ENCODE peak calls at places on chromosomes 6 and 20, in eight cellular contexts. One of them, this sample, is unnamed.

GRCh38 chr6:83536034-83536646 is 23.8 kb downstream of the PRSS35 start:
- DNase-seq in neural crest cell: peak; percentile 57
- DNase-seq in foreskin keratinocyte: peak; percentile 40
- DNase-seq in BE2C: peak; percentile 56
- DNase-seq in stomach: peak; percentile 58
- DNase-seq in fibroblast of pulmonary artery: peak; percentile 69
- DNase-seq in vagina: no peak
- DNase-seq in activated B cell treated with CpG ODN at 0.5 μM for 24 hours: no peak
- DNase-seq in this sample: no peak

GRCh38 chr20:47093567-47093966 is 198.9 kb downstream of the EYA2 start:
- DNase-seq in neural crest cell: no peak
- DNase-seq in foreskin keratinocyte: no peak
- DNase-seq in BE2C: no peak
- DNase-seq in stomach: no peak
- DNase-seq in fibroblast of pulmonary artery: no peak
- DNase-seq in vagina: no peak
- DNase-seq in activated B cell treated with CpG ODN at 0.5 μM for 24 hours: no peak
- DNase-seq in this sample: no peak

GRCh38 chr6:33875696-33876095 is 71.9 kb upstream of the MLN start:
- DNase-seq in neural crest cell: no peak
- DNase-seq in foreskin keratinocyte: no peak
- DNase-seq in BE2C: peak; percentile 84
- DNase-seq in stomach: no peak
- DNase-seq in fibroblast of pulmonary artery: no peak
- DNase-seq in vagina: no peak
- DNase-seq in activated B cell treated with CpG ODN at 0.5 μM for 24 hours: no peak
- DNase-seq in this sample: no peak

GRCh38 chr6:92577077-92577719 is 842.2 kb downstream of the EPHA7 start:
- DNase-seq in neural crest cell: no peak
- DNase-seq in foreskin keratinocyte: peak; percentile 1
- DNase-seq in BE2C: no peak
- DNase-seq in stomach: no peak
- DNase-seq in fibroblast of pulmonary artery: no peak
- DNase-seq in vagina: no peak
- DNase-seq in activated B cell treated with CpG ODN at 0.5 μM for 24 hours: no peak
- DNase-seq in this sample: no peak

GRCh38 chr6:6566766-6567165 is 21.8 kb upstream of the LY86 start:
- DNase-seq in neural crest cell: no peak
- DNase-seq in foreskin keratinocyte: no peak
- DNase-seq in BE2C: no peak
- DNase-seq in stomach: no peak
- DNase-seq in fibroblast of pulmonary artery: no peak
- DNase-seq in vagina: no peak
- DNase-seq in activated B cell treated with CpG ODN at 0.5 μM for 24 hours: no peak
- DNase-seq in this sample: no peak

GRCh38 chr6:25089442-25089841 is 153.7 kb upstream of the RIPOR2 start:
- DNase-seq in neural crest cell: no peak
- DNase-seq in foreskin keratinocyte: peak; percentile 91
- DNase-seq in BE2C: no peak
- DNase-seq in stomach: no peak
- DNase-seq in fibroblast of pulmonary artery: peak; percentile 46
- DNase-seq in vagina: no peak
- DNase-seq in activated B cell treated with CpG ODN at 0.5 μM for 24 hours: no peak
- DNase-seq in this sample: no peak

GRCh38 chr6:169457762-169458161 is 204.1 kb upstream of the THBS2 start:
- DNase-seq in neural crest cell: no peak
- DNase-seq in foreskin keratinocyte: no peak
- DNase-seq in BE2C: no peak
- DNase-seq in stomach: no peak
- DNase-seq in fibroblast of pulmonary artery: no peak
- DNase-seq in vagina: no peak
- DNase-seq in activated B cell treated with CpG ODN at 0.5 μM for 24 hours: no peak
- DNase-seq in this sample: no peak

GRCh38 chr20:15842872-15843271 is 730.4 kb downstream of the KIF16B start:
- DNase-seq in neural crest cell: no peak
- DNase-seq in foreskin keratinocyte: no peak
- DNase-seq in BE2C: no peak
- DNase-seq in stomach: no peak
- DNase-seq in fibroblast of pulmonary artery: no peak
- DNase-seq in vagina: no peak
- DNase-seq in activated B cell treated with CpG ODN at 0.5 μM for 24 hours: no peak
- DNase-seq in this sample: no peak

GRCh38 chr6:43517503-43518357 is 841 bp downstream of the POLR1C start:
- DNase-seq in neural crest cell: no peak
- DNase-seq in foreskin keratinocyte: no peak
- DNase-seq in BE2C: no peak
- DNase-seq in stomach: no peak
- DNase-seq in fibroblast of pulmonary artery: no peak
- DNase-seq in vagina: no peak
- DNase-seq in activated B cell treated with CpG ODN at 0.5 μM for 24 hours: no peak
- DNase-seq in this sample: no peak

GRCh38 chr20:17917832-17918618 is 50.6 kb downstream of the SNX5 start:
- DNase-seq in neural crest cell: no peak
- DNase-seq in foreskin keratinocyte: no peak
- DNase-seq in BE2C: no peak
- DNase-seq in stomach: no peak
- DNase-seq in fibroblast of pulmonary artery: no peak
- DNase-seq in vagina: no peak
- DNase-seq in activated B cell treated with CpG ODN at 0.5 μM for 24 hours: no peak
- DNase-seq in this sample: no peak

GRCh38 chr6:26351544-26351953 is 13.4 kb upstream of the BTN3A2 start:
- DNase-seq in neural crest cell: no peak
- DNase-seq in foreskin keratinocyte: peak; percentile 97
- DNase-seq in BE2C: no peak
- DNase-seq in stomach: no peak
- DNase-seq in fibroblast of pulmonary artery: peak; percentile 94
- DNase-seq in vagina: no peak
- DNase-seq in activated B cell treated with CpG ODN at 0.5 μM for 24 hours: no peak
- DNase-seq in this sample: no peak

GRCh38 chr20:62312662-62312977 is 9.8 kb downstream of the ADRM1 start:
- DNase-seq in neural crest cell: no peak
- DNase-seq in foreskin keratinocyte: no peak
- DNase-seq in BE2C: no peak
- DNase-seq in stomach: no peak
- DNase-seq in fibroblast of pulmonary artery: no peak
- DNase-seq in vagina: no peak
- DNase-seq in activated B cell treated with CpG ODN at 0.5 μM for 24 hours: no peak
- DNase-seq in this sample: no peak

GRCh38 chr6:3473773-3474172 is 16.9 kb upstream of the SLC22A23 start:
- DNase-seq in neural crest cell: no peak
- DNase-seq in foreskin keratinocyte: no peak
- DNase-seq in BE2C: no peak
- DNase-seq in stomach: no peak
- DNase-seq in fibroblast of pulmonary artery: no peak
- DNase-seq in vagina: no peak
- DNase-seq in activated B cell treated with CpG ODN at 0.5 μM for 24 hours: no peak
- DNase-seq in this sample: no peak

GRCh38 chr20:59618131-59618530 is 13.8 kb downstream of the PHACTR3 start:
- DNase-seq in neural crest cell: no peak
- DNase-seq in foreskin keratinocyte: no peak
- DNase-seq in BE2C: no peak
- DNase-seq in stomach: no peak
- DNase-seq in fibroblast of pulmonary artery: no peak
- DNase-seq in vagina: no peak
- DNase-seq in activated B cell treated with CpG ODN at 0.5 μM for 24 hours: no peak
- DNase-seq in this sample: no peak

GRCh38 chr6:6884193-6884627 is 223.6 kb upstream of the RREB1 start:
- DNase-seq in neural crest cell: no peak
- DNase-seq in foreskin keratinocyte: peak; percentile 22
- DNase-seq in BE2C: no peak
- DNase-seq in stomach: no peak
- DNase-seq in fibroblast of pulmonary artery: peak; percentile 61
- DNase-seq in vagina: no peak
- DNase-seq in activated B cell treated with CpG ODN at 0.5 μM for 24 hours: no peak
- DNase-seq in this sample: no peak

GRCh38 chr6:153484056-153484455 is 353.0 kb upstream of the RGS17 start:
- DNase-seq in neural crest cell: no peak
- DNase-seq in foreskin keratinocyte: peak; percentile 35
- DNase-seq in BE2C: no peak
- DNase-seq in stomach: no peak
- DNase-seq in fibroblast of pulmonary artery: no peak
- DNase-seq in vagina: no peak
- DNase-seq in activated B cell treated with CpG ODN at 0.5 μM for 24 hours: no peak
- DNase-seq in this sample: no peak

GRCh38 chr6:23245559-23245958 is 676.2 kb downstream of the HDGFL1 start:
- DNase-seq in neural crest cell: no peak
- DNase-seq in foreskin keratinocyte: no peak
- DNase-seq in BE2C: peak; percentile 33
- DNase-seq in stomach: no peak
- DNase-seq in fibroblast of pulmonary artery: peak; percentile 6
- DNase-seq in vagina: no peak
- DNase-seq in activated B cell treated with CpG ODN at 0.5 μM for 24 hours: no peak
- DNase-seq in this sample: no peak

GRCh38 chr6:159090530-159091306 is 45.9 kb upstream of the TAGAP start:
- DNase-seq in neural crest cell: no peak
- DNase-seq in foreskin keratinocyte: no peak
- DNase-seq in BE2C: no peak
- DNase-seq in stomach: peak; percentile 59
- DNase-seq in fibroblast of pulmonary artery: no peak
- DNase-seq in vagina: peak; percentile 80
- DNase-seq in activated B cell treated with CpG ODN at 0.5 μM for 24 hours: no peak
- DNase-seq in this sample: no peak

GRCh38 chr6:97819680-97820079 is 536.7 kb upstream of the MMS22L start:
- DNase-seq in neural crest cell: no peak
- DNase-seq in foreskin keratinocyte: no peak
- DNase-seq in BE2C: no peak
- DNase-seq in stomach: no peak
- DNase-seq in fibroblast of pulmonary artery: no peak
- DNase-seq in vagina: no peak
- DNase-seq in activated B cell treated with CpG ODN at 0.5 μM for 24 hours: no peak
- DNase-seq in this sample: no peak

GRCh38 chr6:155125916-155126315 is 130.8 kb downstream of the TIAM2 start:
- DNase-seq in neural crest cell: no peak
- DNase-seq in foreskin keratinocyte: no peak
- DNase-seq in BE2C: no peak
- DNase-seq in stomach: no peak
- DNase-seq in fibroblast of pulmonary artery: no peak
- DNase-seq in vagina: no peak
- DNase-seq in activated B cell treated with CpG ODN at 0.5 μM for 24 hours: no peak
- DNase-seq in this sample: no peak

GRCh38 chr6:42118162-42119001 is 24.0 kb downstream of the C6orf132 start:
- DNase-seq in neural crest cell: no peak
- DNase-seq in foreskin keratinocyte: no peak
- DNase-seq in BE2C: no peak
- DNase-seq in stomach: peak; percentile 92
- DNase-seq in fibroblast of pulmonary artery: no peak
- DNase-seq in vagina: no peak
- DNase-seq in activated B cell treated with CpG ODN at 0.5 μM for 24 hours: no peak
- DNase-seq in this sample: no peak

GRCh38 chr6:110786271-110786670 is 29.0 kb downstream of the CDK19 start:
- DNase-seq in neural crest cell: no peak
- DNase-seq in foreskin keratinocyte: no peak
- DNase-seq in BE2C: no peak
- DNase-seq in stomach: no peak
- DNase-seq in fibroblast of pulmonary artery: peak; percentile 6
- DNase-seq in vagina: no peak
- DNase-seq in activated B cell treated with CpG ODN at 0.5 μM for 24 hours: no peak
- DNase-seq in this sample: no peak
- TF ChIP-seq CTCF in neural crest cell: no peak
- TF ChIP-seq CTCF in foreskin keratinocyte: no peak
- TF ChIP-seq CTCF in BE2C: no peak
- TF ChIP-seq CTCF in stomach: no peak
- TF ChIP-seq CTCF in fibroblast of pulmonary artery: no peak
- TF ChIP-seq CTCF in vagina: no peak
- TF ChIP-seq CTCF in activated B cell treated with CpG ODN at 0.5 μM for 24 hours: no peak
- TF ChIP-seq CTCF in this sample: no peak

GRCh38 chr6:164108869-164109769 is 694.6 kb downstream of the QKI start:
- DNase-seq in neural crest cell: no peak
- DNase-seq in foreskin keratinocyte: peak; percentile 43
- DNase-seq in BE2C: no peak
- DNase-seq in stomach: no peak
- DNase-seq in fibroblast of pulmonary artery: peak; percentile 56
- DNase-seq in vagina: no peak
- DNase-seq in activated B cell treated with CpG ODN at 0.5 μM for 24 hours: no peak
- DNase-seq in this sample: no peak

GRCh38 chr6:164106345-164106769 is 691.8 kb downstream of the QKI start:
- DNase-seq in neural crest cell: peak; percentile 42
- DNase-seq in foreskin keratinocyte: no peak
- DNase-seq in BE2C: peak; percentile 60
- DNase-seq in stomach: no peak
- DNase-seq in fibroblast of pulmonary artery: peak; percentile 47
- DNase-seq in vagina: no peak
- DNase-seq in activated B cell treated with CpG ODN at 0.5 μM for 24 hours: no peak
- DNase-seq in this sample: no peak

GRCh38 chr6:164108092-164108491 is 693.6 kb downstream of the QKI start:
- DNase-seq in neural crest cell: no peak
- DNase-seq in foreskin keratinocyte: no peak
- DNase-seq in BE2C: no peak
- DNase-seq in stomach: no peak
- DNase-seq in fibroblast of pulmonary artery: no peak
- DNase-seq in vagina: no peak
- DNase-seq in activated B cell treated with CpG ODN at 0.5 μM for 24 hours: no peak
- DNase-seq in this sample: no peak

GRCh38 chr6:164107297-164107995 is 692.9 kb downstream of the QKI start:
- DNase-seq in neural crest cell: no peak
- DNase-seq in foreskin keratinocyte: peak; percentile 47
- DNase-seq in BE2C: no peak
- DNase-seq in stomach: no peak
- DNase-seq in fibroblast of pulmonary artery: peak; percentile 38
- DNase-seq in vagina: no peak
- DNase-seq in activated B cell treated with CpG ODN at 0.5 μM for 24 hours: no peak
- DNase-seq in this sample: no peak

GRCh38 chr6:164109770-164110140 is 695.2 kb downstream of the QKI start:
- DNase-seq in neural crest cell: no peak
- DNase-seq in foreskin keratinocyte: no peak
- DNase-seq in BE2C: peak; percentile 28
- DNase-seq in stomach: no peak
- DNase-seq in fibroblast of pulmonary artery: peak; percentile 54
- DNase-seq in vagina: no peak
- DNase-seq in activated B cell treated with CpG ODN at 0.5 μM for 24 hours: no peak
- DNase-seq in this sample: no peak
- TF ChIP-seq CTCF in neural crest cell: peak; percentile 58
- TF ChIP-seq CTCF in foreskin keratinocyte: peak; percentile 50
- TF ChIP-seq CTCF in BE2C: peak; percentile 56
- TF ChIP-seq CTCF in stomach: peak; percentile 7
- TF ChIP-seq CTCF in fibroblast of pulmonary artery: peak; percentile 63
- TF ChIP-seq CTCF in vagina: no peak
- TF ChIP-seq CTCF in activated B cell treated with CpG ODN at 0.5 μM for 24 hours: no peak
- TF ChIP-seq CTCF in this sample: peak; percentile 44

DNA sequence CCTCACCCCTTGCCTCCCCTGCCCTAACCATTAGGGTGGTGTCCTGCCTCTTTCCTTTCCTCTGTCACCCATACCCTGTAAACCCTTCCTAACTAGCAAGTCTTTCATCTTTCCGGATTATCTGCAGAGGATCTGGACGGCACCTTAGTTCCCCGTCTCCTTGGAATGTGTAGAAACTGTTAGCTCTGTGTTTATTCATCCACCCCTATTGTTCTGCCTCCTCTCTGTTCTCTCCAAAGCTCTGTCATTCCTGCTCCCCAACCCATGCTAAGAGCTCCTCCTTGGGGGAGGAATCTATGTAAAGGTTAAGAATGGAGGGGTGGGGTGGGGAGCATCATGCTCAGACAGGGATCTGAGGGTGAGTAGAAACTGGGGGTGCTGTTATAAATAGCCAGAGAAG is 39.4 kb upstream of the KCNK5 start:
- DNase-seq in neural crest cell: no peak
- DNase-seq in foreskin keratinocyte: no peak
- DNase-seq in BE2C: no peak
- DNase-seq in stomach: no peak
- DNase-seq in fibroblast of pulmonary artery: no peak
- DNase-seq in vagina: no peak
- DNase-seq in activated B cell treated with CpG ODN at 0.5 μM for 24 hours: no peak
- DNase-seq in this sample: no peak
- TF ChIP-seq CTCF in neural crest cell: no peak
- TF ChIP-seq CTCF in foreskin keratinocyte: no peak
- TF ChIP-seq CTCF in BE2C: no peak
- TF ChIP-seq CTCF in stomach: no peak
- TF ChIP-seq CTCF in fibroblast of pulmonary artery: no peak
- TF ChIP-seq CTCF in vagina: no peak
- TF ChIP-seq CTCF in activated B cell treated with CpG ODN at 0.5 μM for 24 hours: no peak
- TF ChIP-seq CTCF in this sample: no peak

GRCh38 chr6:123393333-123393732 is 243.4 kb downstream of the TRDN start:
- DNase-seq in neural crest cell: no peak
- DNase-seq in foreskin keratinocyte: no peak
- DNase-seq in BE2C: no peak
- DNase-seq in stomach: no peak
- DNase-seq in fibroblast of pulmonary artery: peak; percentile 9
- DNase-seq in vagina: no peak
- DNase-seq in activated B cell treated with CpG ODN at 0.5 μM for 24 hours: no peak
- DNase-seq in this sample: no peak
- TF ChIP-seq CTCF in neural crest cell: peak; percentile 64
- TF ChIP-seq CTCF in foreskin keratinocyte: peak; percentile 56
- TF ChIP-seq CTCF in BE2C: peak; percentile 27
- TF ChIP-seq CTCF in stomach: no peak
- TF ChIP-seq CTCF in fibroblast of pulmonary artery: peak; percentile 21
- TF ChIP-seq CTCF in vagina: no peak
- TF ChIP-seq CTCF in activated B cell treated with CpG ODN at 0.5 μM for 24 hours: no peak
- TF ChIP-seq CTCF in this sample: peak; percentile 27